ENCODE peak calls at places on chromosomes 4 and X, in six cellular contexts. Q is activated CD4-positive, CD25-positive, alpha-beta regulatory T cell; Z is CD8-positive, alpha-beta T cell; M is cardiac fibroblast; O is caudate nucleus; X is C1 segment of cervical spinal cord. S is an unnamed sample.

GRCh38 chr4:89064848-89065247 is 7.9 kb upstream of the FAM13A start:
- DNase-seq in Z (no peak), O (no peak), Q (no peak), X (no peak), M (no peak), S (no peak)

GRCh38 chr4:98656443-98656842 is 2.0 kb downstream of the TSPAN5 start:
- DNase-seq in X (no peak), Z (no peak), Q (no peak), M (no peak), O (no peak), S (no peak)

GRCh38 chr4:7195546-7196282 is 3.4 kb downstream of the SORCS2 start:
- DNase-seq in Z (no peak), Q (no peak), M (peak), O (no peak), X (no peak), S (no peak)

GRCh38 chr4:797066-797465 is 28.9 kb downstream of the CPLX1 start:
- DNase-seq in X (no peak), Q (no peak), M (no peak), O (no peak), Z (no peak), S (no peak)

GRCh38 chr4:76723373-76723772 is 174.6 kb downstream of the SOWAHB start:
- DNase-seq in O (no peak), Q (no peak), X (no peak), Z (no peak), M (peak), S (no peak)

GRCh38 chrX:46574941-46575381 is 1.4 kb downstream of the CHST7 start:
- DNase-seq in X (no peak), Z (peak), M (peak), O (no peak), Q (peak), S (no peak)

GRCh38 chr4:131248314-131248713 is 1900.8 kb upstream of the PCDH10 start:
- DNase-seq in O (no peak), Z (no peak), M (no peak), X (no peak), Q (no peak), S (no peak)

GRCh38 chr4:147639388-147639787 is 22.2 kb downstream of the TMEM184C start:
- DNase-seq in Z (no peak), Q (no peak), X (no peak), O (no peak), M (no peak), S (no peak)

GRCh38 chr4:98571161-98571786 is 87.1 kb downstream of the TSPAN5 start:
- DNase-seq in Q (no peak), M (no peak), Z (no peak), X (no peak), O (no peak), S (peak)

GRCh38 chrX:10109695-10110094 is 47.1 kb upstream of the CLCN4 start:
- DNase-seq in X (no peak), M (peak), Q (no peak), O (peak), Z (no peak), S (no peak)

GRCh38 chrX:19684265-19684664 is 169.0 kb upstream of the MAP3K15 start:
- DNase-seq in Q (no peak), X (no peak), Z (no peak), M (no peak), O (no peak), S (no peak)

GRCh38 chr4:78667764-78668163 is 108.4 kb upstream of the BMP2K start:
- DNase-seq in M (no peak), X (no peak), O (no peak), Q (no peak), Z (no peak), S (no peak)

GRCh38 chr4:1752284-1753041 is 31.1 kb downstream of the TACC3 start:
- DNase-seq in M (peak), Z (no peak), Q (no peak), O (no peak), X (no peak), S (no peak)

GRCh38 chrX:70171636-70172035 is 5.6 kb upstream of the DGAT2L6 start:
- DNase-seq in Q (no peak), Z (no peak), X (no peak), O (no peak), M (no peak), S (no peak)

GRCh38 chr4:16626945-16627344 is 271.5 kb downstream of the LDB2 start:
- DNase-seq in O (no peak), Q (no peak), M (peak), Z (no peak), X (no peak), S (no peak)

GRCh38 chrX:49063715-49064114 is 4.9 kb downstream of the CCDC120 start:
- DNase-seq in M (no peak), O (no peak), Z (no peak), Q (no peak), X (no peak), S (no peak)

GRCh38 chr4:40307627-40308497 is 27.3 kb upstream of the CHRNA9 start:
- DNase-seq in O (no peak), Z (peak), Q (no peak), M (no peak), X (no peak), S (peak)

GRCh38 chr4:6956087-6956433 is 46.4 kb downstream of the TBC1D14 start:
- DNase-seq in X (no peak), Z (no peak), M (no peak), O (no peak), Q (no peak), S (no peak)

GRCh38 chrX:4844376-4844775 is 1130.9 kb upstream of the PRKX start:
- DNase-seq in X (no peak), Z (no peak), O (no peak), M (no peak), Q (no peak), S (no peak)